ENCODE peak calls at places on chromosomes 11 and 22, in seven cellular contexts. J, S, H, A, I, B and O are unnamed samples.

GRCh38 chr11:2293396-2294339 is 8.1 kb downstream of the C11orf21 start:
- DNase-seq in I (no peak), A (peak; percentile 4), S (peak; percentile 67), J (no peak), B (peak; percentile 58), H (no peak), O (no peak)

GRCh38 chr11:62602141-62603071 is 741 bp upstream of the MTA2 start:
- DNase-seq in H (no peak), J (no peak), A (peak; percentile 36), S (peak; percentile 84), B (no peak), I (peak; percentile 84), O (peak; percentile 20)

GRCh38 chr11:68303982-68304780 is 8.2 kb upstream of the LRP5 start:
- DNase-seq in I (no peak), J (no peak), S (peak; percentile 1), B (no peak), H (no peak), A (no peak), O (no peak)

GRCh38 chr22:50276143-50276542 is 6.0 kb upstream of the MAPK11 start:
- DNase-seq in S (peak; percentile 81), J (no peak), B (peak; percentile 53), I (peak; percentile 38), H (peak; percentile 27), A (peak; percentile 66), O (no peak)

GRCh38 chr11:8777907-8778767 is 95.5 kb downstream of the RPL27A start:
- DNase-seq in S (peak; percentile 82), B (no peak), A (no peak), I (no peak), J (no peak), H (no peak), O (no peak)

GRCh38 chr11:6625156-6625831 is 6.1 kb upstream of the TPP1 start:
- DNase-seq in H (no peak), I (no peak), S (peak; percentile 33), B (no peak), J (no peak), A (no peak), O (no peak)

GRCh38 chr22:31637938-31638618 is 23.9 kb downstream of the PISD start:
- DNase-seq in B (peak; percentile 91), H (no peak), A (no peak), S (peak; percentile 77), I (no peak), J (no peak), O (no peak)

GRCh38 chr11:111531687-111532364 is 8.7 kb upstream of the LAYN start:
- DNase-seq in H (peak; percentile 61), I (no peak), S (no peak), J (no peak), A (peak; percentile 84), B (no peak), O (peak; percentile 87)

GRCh38 chr11:131712897-131713296 is 342.5 kb downstream of the NTM start:
- DNase-seq in S (no peak), B (no peak), I (no peak), A (no peak), J (no peak), H (no peak), O (no peak)

GRCh38 chr11:59754494-59754858 is 700 bp upstream of the STX3 start:
- DNase-seq in S (no peak), A (peak; percentile 29), H (no peak), J (no peak), I (no peak), B (no peak), O (no peak)

GRCh38 chr11:67158241-67158640 is 39.2 kb downstream of the KDM2A start:
- DNase-seq in I (no peak), S (no peak), B (no peak), A (no peak), H (no peak), J (no peak), O (no peak)

GRCh38 chr11:65615950-65616574 is 486 bp downstream of the PCNX3 start:
- DNase-seq in J (no peak), I (peak; percentile 43), A (peak; percentile 63), B (no peak), S (no peak), H (no peak), O (no peak)

GRCh38 chr22:45961679-45962430 is 15.1 kb downstream of the WNT7B start:
- DNase-seq in I (no peak), A (no peak), S (no peak), J (no peak), H (no peak), B (no peak), O (no peak)

GRCh38 chr11:56843816-56844215 is 95.3 kb upstream of the OR9G4 start:
- DNase-seq in B (no peak), I (no peak), S (no peak), J (no peak), H (no peak), A (no peak), O (no peak)

GRCh38 chr11:62142921-62143320 is 19.1 kb downstream of the INCENP start:
- DNase-seq in I (no peak), H (no peak), A (no peak), B (no peak), J (no peak), S (peak; percentile 52), O (no peak)

GRCh38 chr11:128772814-128773213 is 78.9 kb downstream of the FLI1 start:
- DNase-seq in J (no peak), A (peak; percentile 40), B (no peak), H (no peak), I (no peak), S (peak; percentile 78), O (no peak)

GRCh38 chr11:66881436-66881835 is 24.6 kb downstream of the LRFN4 start:
- DNase-seq in H (no peak), B (no peak), S (no peak), I (no peak), J (no peak), A (no peak), O (no peak)

GRCh38 chr11:456533-456932 is 6.5 kb downstream of the PTDSS2 start:
- DNase-seq in J (no peak), I (no peak), S (no peak), H (peak; percentile 41), A (peak; percentile 56), B (no peak), O (no peak)

GRCh38 chr22:20916916-20917810 is at the start of gene CRKL:
- DNase-seq in S (peak; percentile 98), I (peak; percentile 97), A (peak; percentile 97), J (peak; percentile 95), B (peak; percentile 99), H (peak; percentile 94), O (peak; percentile 95)

GRCh38 chr22:44623771-44624510 is 78.1 kb upstream of the PRR5 start:
- DNase-seq in J (no peak), I (no peak), S (no peak), H (no peak), B (peak; percentile 48), A (peak; percentile 21), O (no peak)

GRCh38 chr22:19174106-19175025 is 4.2 kb downstream of the SLC25A1 start:
- DNase-seq in A (no peak), S (peak; percentile 67), H (no peak), J (no peak), B (peak; percentile 82), I (no peak), O (peak; percentile 21)

GRCh38 chr22:26658161-26658560 is 773 bp downstream of the MIAT start:
- DNase-seq in I (no peak), A (peak; percentile 20), B (no peak), J (no peak), S (no peak), H (no peak), O (no peak)

GRCh38 chr11:102473543-102473942 is 21.0 kb upstream of the TMEM123 start:
- DNase-seq in S (no peak), I (no peak), A (peak; percentile 35), J (no peak), B (no peak), H (no peak), O (no peak)

GRCh38 chr11:6693342-6694228 is 10.4 kb upstream of the MRPL17 start:
- DNase-seq in H (peak; percentile 63), I (no peak), B (no peak), S (peak; percentile 48), A (peak; percentile 77), J (peak; percentile 22), O (peak; percentile 72)

GRCh38 chr11:68942751-68943271 is 38.0 kb downstream of the MRGPRD start:
- DNase-seq in J (no peak), A (no peak), S (peak; percentile 78), H (no peak), I (no peak), B (peak; percentile 43), O (no peak)

GRCh38 chr11:67032830-67033555 is 10.1 kb downstream of the SYT12 start:
- DNase-seq in H (no peak), J (no peak), S (peak; percentile 90), I (no peak), A (no peak), B (no peak), O (peak; percentile 48)

GRCh38 chr11:102946237-102946636 is 9.3 kb downstream of the MMP13 start:
- DNase-seq in H (no peak), J (no peak), I (no peak), A (no peak), S (no peak), B (no peak), O (no peak)

GRCh38 chr22:23403720-23404688 is 176.1 kb downstream of the IGLL1 start:
- DNase-seq in B (no peak), A (no peak), H (no peak), J (no peak), S (peak; percentile 39), I (no peak), O (no peak)

GRCh38 chr11:19953342-19953741 is 206.9 kb downstream of the DBX1 start:
- DNase-seq in B (no peak), J (no peak), S (no peak), A (no peak), H (no peak), I (no peak), O (peak; percentile 73)

GRCh38 chr22:24775769-24776492 is 1.4 kb upstream of the PIWIL3 start:
- DNase-seq in S (no peak), A (no peak), B (no peak), I (no peak), J (no peak), H (no peak), O (peak; percentile 14)

GRCh38 chr22:40960137-40960536 is 9.0 kb downstream of the RBX1 start:
- DNase-seq in B (no peak), H (no peak), J (no peak), I (no peak), A (no peak), S (no peak), O (peak; percentile 31)

GRCh38 chr22:42388130-42388797 is 43.9 kb downstream of the NFAM1 start:
- DNase-seq in S (no peak), H (no peak), A (peak; percentile 17), B (no peak), J (no peak), I (peak; percentile 94), O (no peak)

GRCh38 chr11:363948-364761 is 5.1 kb upstream of the B4GALNT4 start:
- DNase-seq in H (peak; percentile 28), J (peak; percentile 70), I (no peak), B (no peak), A (peak; percentile 73), S (no peak), O (peak; percentile 78)

GRCh38 chr22:19810381-19811141 is 44.1 kb downstream of the GNB1L start:
- DNase-seq in J (no peak), B (no peak), H (no peak), S (no peak), I (no peak), A (no peak), O (no peak)

GRCh38 chr11:12239396-12240298 is 129.3 kb downstream of the MICAL2 start:
- DNase-seq in J (no peak), H (no peak), I (no peak), A (no peak), B (peak; percentile 24), S (no peak), O (no peak)

GRCh38 chr11:47399860-47400812 is 8.3 kb upstream of the SLC39A13 start:
- DNase-seq in A (no peak), B (peak; percentile 84), H (no peak), J (no peak), S (peak; percentile 53), I (no peak), O (no peak)

GRCh38 chr22:41780714-41781507 is 19.6 kb upstream of the CCDC134 start:
- DNase-seq in H (peak; percentile 86), S (peak; percentile 81), J (peak; percentile 90), I (peak; percentile 36), A (peak; percentile 93), B (peak; percentile 82), O (no peak)

GRCh38 chr11:5280582-5281102 is 10.9 kb upstream of the HBE1 start:
- DNase-seq in I (no peak), S (peak; percentile 80), J (no peak), H (peak; percentile 3), A (peak; percentile 40), B (peak; percentile 72), O (peak; percentile 98)